ENCODE peak calls at places on chromosome 4, in four cellular contexts. One of them, this sample, is unnamed.

GRCh38 chr4:20252656-20253271 is 1.1 kb downstream of the SLIT2 start:
- DNase-seq in HCT116: no peak
- DNase-seq in mucosa of descending colon: peak; percentile 34
- DNase-seq in upper lobe of left lung: peak; percentile 21
- DNase-seq in this sample: peak; percentile 72

GRCh38 chr4:74317616-74318256 is 9.5 kb downstream of the EPGN start:
- DNase-seq in HCT116: no peak
- DNase-seq in mucosa of descending colon: no peak
- DNase-seq in upper lobe of left lung: no peak
- DNase-seq in this sample: no peak

GRCh38 chr4:38128478-38129451 is 168.6 kb downstream of the PTTG2 start:
- DNase-seq in HCT116: peak; percentile 42
- DNase-seq in mucosa of descending colon: peak; percentile 63
- DNase-seq in upper lobe of left lung: no peak
- DNase-seq in this sample: no peak

GRCh38 chr4:53183754-53184153 is 182.1 kb downstream of the SCFD2 start:
- DNase-seq in HCT116: no peak
- DNase-seq in mucosa of descending colon: no peak
- DNase-seq in upper lobe of left lung: no peak
- DNase-seq in this sample: no peak

GRCh38 chr4:124636793-124637192 is 75.7 kb downstream of the ANKRD50 start:
- DNase-seq in HCT116: no peak
- DNase-seq in mucosa of descending colon: no peak
- DNase-seq in upper lobe of left lung: no peak
- DNase-seq in this sample: no peak

GRCh38 chr4:21830272-21830671 is 118.3 kb downstream of the KCNIP4 start:
- DNase-seq in HCT116: no peak
- DNase-seq in mucosa of descending colon: no peak
- DNase-seq in upper lobe of left lung: no peak
- DNase-seq in this sample: no peak

GRCh38 chr4:147768113-147768512 is 36.2 kb downstream of the ARHGAP10 start:
- DNase-seq in HCT116: no peak
- DNase-seq in mucosa of descending colon: no peak
- DNase-seq in upper lobe of left lung: peak; percentile 32
- DNase-seq in this sample: no peak

GRCh38 chr4:181618896-181619295 is 624.3 kb upstream of the TENM3 start:
- DNase-seq in HCT116: no peak
- DNase-seq in mucosa of descending colon: no peak
- DNase-seq in upper lobe of left lung: no peak
- DNase-seq in this sample: no peak

GRCh38 chr4:71553605-71554004 is 214.8 kb downstream of the SLC4A4 start:
- DNase-seq in HCT116: peak; percentile 10
- DNase-seq in mucosa of descending colon: no peak
- DNase-seq in upper lobe of left lung: no peak
- DNase-seq in this sample: no peak

GRCh38 chr4:88275949-88276515 is 8.3 kb downstream of the PPM1K start:
- DNase-seq in HCT116: no peak
- DNase-seq in mucosa of descending colon: no peak
- DNase-seq in upper lobe of left lung: no peak
- DNase-seq in this sample: no peak

GRCh38 chr4:76535603-76536380 is 100.8 kb downstream of the SHROOM3 start:
- DNase-seq in HCT116: no peak
- DNase-seq in mucosa of descending colon: no peak
- DNase-seq in upper lobe of left lung: no peak
- DNase-seq in this sample: no peak

GRCh38 chr4:130043796-130044195 is 947.8 kb downstream of the C4orf33 start:
- DNase-seq in HCT116: no peak
- DNase-seq in mucosa of descending colon: no peak
- DNase-seq in upper lobe of left lung: no peak
- DNase-seq in this sample: no peak

GRCh38 chr4:4792516-4792915 is 66.9 kb upstream of the MSX1 start:
- DNase-seq in HCT116: no peak
- DNase-seq in mucosa of descending colon: no peak
- DNase-seq in upper lobe of left lung: no peak
- DNase-seq in this sample: no peak

GRCh38 chr4:83516042-83516772 is 19.7 kb upstream of the GPAT3 start:
- DNase-seq in HCT116: no peak
- DNase-seq in mucosa of descending colon: no peak
- DNase-seq in upper lobe of left lung: no peak
- DNase-seq in this sample: no peak

GRCh38 chr4:89413518-89413917 is 105.9 kb upstream of the GPRIN3 start:
- DNase-seq in HCT116: no peak
- DNase-seq in mucosa of descending colon: no peak
- DNase-seq in upper lobe of left lung: no peak
- DNase-seq in this sample: no peak

GRCh38 chr4:53676402-53676871 is 85.2 kb upstream of the LNX1 start:
- DNase-seq in HCT116: no peak
- DNase-seq in mucosa of descending colon: no peak
- DNase-seq in upper lobe of left lung: no peak
- DNase-seq in this sample: no peak

GRCh38 chr4:127781303-127782024 is 658 bp upstream of the HSPA4L start:
- DNase-seq in HCT116: no peak
- DNase-seq in mucosa of descending colon: no peak
- DNase-seq in upper lobe of left lung: peak; percentile 50
- DNase-seq in this sample: no peak

GRCh38 chr4:27278615-27279014 is 418.0 kb downstream of the STIM2 start:
- DNase-seq in HCT116: no peak
- DNase-seq in mucosa of descending colon: no peak
- DNase-seq in upper lobe of left lung: no peak
- DNase-seq in this sample: peak; percentile 71

GRCh38 chr4:27003602-27004238 is 143.1 kb downstream of the STIM2 start:
- DNase-seq in HCT116: no peak
- DNase-seq in mucosa of descending colon: no peak
- DNase-seq in upper lobe of left lung: no peak
- DNase-seq in this sample: no peak

GRCh38 chr4:52894408-52894807 is 32.3 kb downstream of the RASL11B start:
- DNase-seq in HCT116: no peak
- DNase-seq in mucosa of descending colon: no peak
- DNase-seq in upper lobe of left lung: no peak
- DNase-seq in this sample: no peak

GRCh38 chr4:962231-963208 is 10.8 kb downstream of the DGKQ start:
- DNase-seq in HCT116: no peak
- DNase-seq in mucosa of descending colon: peak; percentile 86
- DNase-seq in upper lobe of left lung: no peak
- DNase-seq in this sample: no peak

GRCh38 chr4:39657465-39657864 is 18.8 kb upstream of the SMIM14 start:
- DNase-seq in HCT116: no peak
- DNase-seq in mucosa of descending colon: no peak
- DNase-seq in upper lobe of left lung: no peak
- DNase-seq in this sample: no peak

GRCh38 chr4:2386717-2387116 is 31.7 kb downstream of the ZFYVE28 start:
- DNase-seq in HCT116: no peak
- DNase-seq in mucosa of descending colon: no peak
- DNase-seq in upper lobe of left lung: no peak
- DNase-seq in this sample: no peak

GRCh38 chr4:105543881-105544280 is 8.5 kb upstream of the ARHGEF38 start:
- DNase-seq in HCT116: no peak
- DNase-seq in mucosa of descending colon: no peak
- DNase-seq in upper lobe of left lung: no peak
- DNase-seq in this sample: no peak

GRCh38 chr4:144171697-144172096 is 31.2 kb upstream of the GYPA start:
- DNase-seq in HCT116: no peak
- DNase-seq in mucosa of descending colon: no peak
- DNase-seq in upper lobe of left lung: no peak
- DNase-seq in this sample: no peak

GRCh38 chr4:111943796-111944203 is 201.5 kb upstream of the FAM241A start:
- DNase-seq in HCT116: peak; percentile 66
- DNase-seq in mucosa of descending colon: peak; percentile 64
- DNase-seq in upper lobe of left lung: peak; percentile 55
- DNase-seq in this sample: no peak

GRCh38 chr4:2607107-2607506 is 70.7 kb downstream of the FAM193A start:
- DNase-seq in HCT116: no peak
- DNase-seq in mucosa of descending colon: no peak
- DNase-seq in upper lobe of left lung: no peak
- DNase-seq in this sample: no peak

GRCh38 chr4:536351-536972 is 37.5 kb downstream of the PIGG start:
- DNase-seq in HCT116: no peak
- DNase-seq in mucosa of descending colon: no peak
- DNase-seq in upper lobe of left lung: peak; percentile 15
- DNase-seq in this sample: no peak

GRCh38 chr4:40099010-40099409 is 42.4 kb downstream of the N4BP2 start:
- DNase-seq in HCT116: no peak
- DNase-seq in mucosa of descending colon: no peak
- DNase-seq in upper lobe of left lung: no peak
- DNase-seq in this sample: no peak

GRCh38 chr4:44927361-44928061 is 201.2 kb upstream of the GNPDA2 start:
- DNase-seq in HCT116: peak; percentile 2
- DNase-seq in mucosa of descending colon: no peak
- DNase-seq in upper lobe of left lung: no peak
- DNase-seq in this sample: no peak

GRCh38 chr4:152577708-152578421 is 42.0 kb upstream of the FBXW7 start:
- DNase-seq in HCT116: no peak
- DNase-seq in mucosa of descending colon: no peak
- DNase-seq in upper lobe of left lung: no peak
- DNase-seq in this sample: no peak

GRCh38 chr4:102438396-102438795 is 62.8 kb upstream of the NFKB1 start:
- DNase-seq in HCT116: no peak
- DNase-seq in mucosa of descending colon: no peak
- DNase-seq in upper lobe of left lung: no peak
- DNase-seq in this sample: no peak

GRCh38 chr4:74531952-74532794 is 87.2 kb downstream of the AREG start:
- DNase-seq in HCT116: peak; percentile 92
- DNase-seq in mucosa of descending colon: no peak
- DNase-seq in upper lobe of left lung: peak; percentile 42
- DNase-seq in this sample: no peak

GRCh38 chr4:146401274-146401673 is 120.5 kb downstream of the SLC10A7 start:
- DNase-seq in HCT116: no peak
- DNase-seq in mucosa of descending colon: no peak
- DNase-seq in upper lobe of left lung: no peak
- DNase-seq in this sample: no peak

GRCh38 chr4:9944431-9945425 is 76.6 kb downstream of the SLC2A9 start:
- DNase-seq in HCT116: no peak
- DNase-seq in mucosa of descending colon: no peak
- DNase-seq in upper lobe of left lung: no peak
- DNase-seq in this sample: peak; percentile 37

GRCh38 chr4:134343661-134344060 is 142.1 kb upstream of the PABPC4L start:
- DNase-seq in HCT116: no peak
- DNase-seq in mucosa of descending colon: no peak
- DNase-seq in upper lobe of left lung: no peak
- DNase-seq in this sample: no peak

DNA sequence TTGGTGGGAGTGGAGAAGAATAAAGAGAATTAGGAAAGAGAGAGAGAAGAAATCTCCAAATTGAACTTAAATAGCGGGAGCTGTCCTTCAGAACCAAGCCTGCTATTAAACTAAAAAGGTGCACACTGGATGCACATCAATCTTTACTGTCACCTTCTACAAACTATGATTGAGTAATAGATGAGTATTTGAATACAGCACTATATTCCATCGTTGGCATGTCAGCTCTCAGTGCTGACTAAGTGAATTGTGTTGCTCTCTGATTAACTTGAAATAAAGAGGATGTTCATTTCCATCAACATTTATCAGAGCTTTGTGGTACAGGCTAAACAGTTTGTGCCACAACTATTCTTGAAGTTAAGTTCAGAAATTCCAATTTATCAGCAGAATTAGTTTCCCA is 143.7 kb upstream of the PABPC4L start:
- DNase-seq in HCT116: no peak
- DNase-seq in mucosa of descending colon: no peak
- DNase-seq in upper lobe of left lung: no peak
- DNase-seq in this sample: no peak
- TF ChIP-seq CTCF in HCT116: no peak
- TF ChIP-seq CTCF in mucosa of descending colon: no peak
- TF ChIP-seq CTCF in upper lobe of left lung: no peak
- TF ChIP-seq CTCF in this sample: no peak

GRCh38 chr4:177001271-177002175 is 208.8 kb upstream of the VEGFC start:
- DNase-seq in HCT116: no peak
- DNase-seq in mucosa of descending colon: no peak
- DNase-seq in upper lobe of left lung: no peak
- DNase-seq in this sample: no peak

GRCh38 chr4:177005801-177006230 is 213.1 kb upstream of the VEGFC start:
- DNase-seq in HCT116: no peak
- DNase-seq in mucosa of descending colon: no peak
- DNase-seq in upper lobe of left lung: no peak
- DNase-seq in this sample: no peak

DNA sequence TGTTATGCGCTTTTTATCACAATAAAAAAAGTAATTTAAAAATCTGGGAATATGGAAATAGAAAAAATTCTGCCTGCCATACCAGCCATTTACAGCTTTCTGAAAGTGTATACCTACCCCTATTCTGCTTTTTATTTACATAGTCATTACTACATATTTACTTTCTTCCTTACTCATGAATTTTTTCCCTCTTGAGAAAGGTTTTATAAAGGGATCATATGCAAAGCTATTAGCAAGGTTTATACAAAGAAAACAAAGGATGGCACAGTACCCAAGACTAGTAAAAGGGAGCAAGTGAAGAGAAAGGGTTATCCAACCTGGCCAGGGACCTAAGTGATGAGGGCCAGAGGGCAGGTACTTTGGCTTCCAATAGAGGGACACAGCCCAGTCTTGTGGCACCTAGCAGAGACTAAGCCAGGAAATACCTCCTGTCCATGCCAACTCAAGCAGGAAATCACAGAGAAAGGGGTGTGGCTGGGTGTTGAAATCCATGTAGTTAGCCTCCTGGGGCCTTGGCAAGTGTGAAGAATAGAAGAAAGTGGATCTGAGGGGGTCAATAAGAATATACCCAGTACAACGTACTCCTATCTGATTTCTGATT is 207.3 kb upstream of the VEGFC start:
- DNase-seq in HCT116: no peak
- DNase-seq in mucosa of descending colon: no peak
- DNase-seq in upper lobe of left lung: no peak
- DNase-seq in this sample: no peak
- TF ChIP-seq CTCF in HCT116: no peak
- TF ChIP-seq CTCF in mucosa of descending colon: no peak
- TF ChIP-seq CTCF in upper lobe of left lung: no peak
- TF ChIP-seq CTCF in this sample: no peak

DNA sequence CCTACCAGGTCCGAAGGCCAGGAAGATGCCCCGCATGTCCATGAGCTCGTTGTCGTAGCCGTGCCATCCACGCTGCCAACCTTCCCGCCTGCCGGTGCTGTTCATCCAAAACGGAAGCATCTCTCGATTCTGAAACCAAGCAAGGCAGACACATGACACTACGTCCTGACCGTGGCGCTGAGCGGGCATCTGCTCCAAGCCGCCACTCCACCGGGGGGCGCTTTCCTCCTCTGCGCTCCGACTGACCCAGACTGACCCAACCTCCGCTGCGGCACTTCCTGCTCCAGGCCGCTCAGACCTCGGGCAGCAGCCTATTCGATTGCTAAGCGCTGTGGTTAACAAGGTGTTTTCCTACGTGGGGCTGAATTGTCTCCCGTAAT is 120.4 kb downstream of the ENPP6 start:
- DNase-seq in HCT116: no peak
- DNase-seq in mucosa of descending colon: peak; percentile 69
- DNase-seq in upper lobe of left lung: peak; percentile 39
- DNase-seq in this sample: no peak
- TF ChIP-seq CTCF in HCT116: peak; percentile 35
- TF ChIP-seq CTCF in mucosa of descending colon: no peak
- TF ChIP-seq CTCF in upper lobe of left lung: peak; percentile 30
- TF ChIP-seq CTCF in this sample: no peak

GRCh38 chr4:117702353-117702752 is 331.9 kb upstream of the NDST3 start:
- DNase-seq in HCT116: no peak
- DNase-seq in mucosa of descending colon: no peak
- DNase-seq in upper lobe of left lung: no peak
- DNase-seq in this sample: no peak

GRCh38 chr4:117699595-117699994 is 334.7 kb upstream of the NDST3 start:
- DNase-seq in HCT116: no peak
- DNase-seq in mucosa of descending colon: no peak
- DNase-seq in upper lobe of left lung: no peak
- DNase-seq in this sample: no peak

GRCh38 chr4:117700111-117700892 is 334.0 kb upstream of the NDST3 start:
- DNase-seq in HCT116: peak; percentile 12
- DNase-seq in mucosa of descending colon: no peak
- DNase-seq in upper lobe of left lung: no peak
- DNase-seq in this sample: no peak
- TF ChIP-seq CTCF in HCT116: peak; percentile 52
- TF ChIP-seq CTCF in mucosa of descending colon: no peak
- TF ChIP-seq CTCF in upper lobe of left lung: no peak
- TF ChIP-seq CTCF in this sample: peak; percentile 58

This sample was measured in type B pancreatic cell.